ENCODE peak calls at places on chromosomes 13 and 19, in four cellular contexts. One of them, this sample, is unnamed.

GRCh38 chr19:38228491-38229439 is 4.7 kb upstream of the DPF1 start:
- DNase-seq in nucleus accumbens: no peak
- DNase-seq in AG09309: no peak
- DNase-seq in IMR-90: no peak
- DNase-seq in this sample: no peak

GRCh38 chr19:7304200-7304599 is 10.0 kb upstream of the INSR start:
- DNase-seq in nucleus accumbens: no peak
- DNase-seq in AG09309: no peak
- DNase-seq in IMR-90: no peak
- DNase-seq in this sample: no peak

GRCh38 chr13:26460652-26461051 is 96.8 kb upstream of the WASF3 start:
- DNase-seq in IMR-90: peak; percentile 84
- DNase-seq in AG09309: no peak
- DNase-seq in nucleus accumbens: no peak
- DNase-seq in this sample: no peak

GRCh38 chr19:15400521-15401396 is 18.0 kb downstream of the AKAP8L start:
- DNase-seq in AG09309: no peak
- DNase-seq in nucleus accumbens: no peak
- DNase-seq in IMR-90: no peak
- DNase-seq in this sample: no peak

GRCh38 chr13:28044608-28045007 is 55.8 kb downstream of the FLT3 start:
- DNase-seq in IMR-90: peak; percentile 83
- DNase-seq in AG09309: no peak
- DNase-seq in nucleus accumbens: no peak
- DNase-seq in this sample: no peak

GRCh38 chr13:63435668-63436275 is 2020.1 kb upstream of the PCDH20 start:
- DNase-seq in nucleus accumbens: no peak
- DNase-seq in AG09309: peak; percentile 99
- DNase-seq in IMR-90: peak; percentile 100
- DNase-seq in this sample: peak; percentile 82

GRCh38 chr13:112953591-112954487 is 15.2 kb upstream of the MCF2L start:
- DNase-seq in AG09309: no peak
- DNase-seq in IMR-90: no peak
- DNase-seq in nucleus accumbens: no peak
- DNase-seq in this sample: no peak

GRCh38 chr19:43804443-43804842 is 2.2 kb upstream of the LYPD5 start:
- DNase-seq in IMR-90: no peak
- DNase-seq in AG09309: no peak
- DNase-seq in nucleus accumbens: no peak
- DNase-seq in this sample: no peak

GRCh38 chr19:55256562-55257460 is 2.0 kb downstream of the PPP6R1 start:
- DNase-seq in nucleus accumbens: no peak
- DNase-seq in IMR-90: no peak
- DNase-seq in AG09309: no peak
- DNase-seq in this sample: no peak

GRCh38 chr13:79966502-79966901 is 374.4 kb downstream of the SPRY2 start:
- DNase-seq in AG09309: no peak
- DNase-seq in nucleus accumbens: no peak
- DNase-seq in IMR-90: no peak
- DNase-seq in this sample: no peak

GRCh38 chr19:21482863-21483276 is 22.5 kb upstream of the ZNF429 start:
- DNase-seq in nucleus accumbens: no peak
- DNase-seq in IMR-90: no peak
- DNase-seq in AG09309: no peak
- DNase-seq in this sample: no peak